ENCODE peak calls at places on chromosomes 6 and 20, in nine cellular contexts. N, E, S, Y, V, F, W, Q and A are unnamed samples.

GRCh38 chr6:11692451-11693376 is 85.9 kb downstream of the ADTRP start:
- DNase-seq in Q (peak; percentile 17), W (no peak), F (no peak), E (no peak), V (no peak), N (peak; percentile 86), Y (no peak), S (no peak), A (no peak)

GRCh38 chr6:10373642-10374359 is 41.1 kb downstream of the TFAP2A start:
- DNase-seq in S (no peak), F (no peak), E (no peak), V (no peak), N (no peak), Q (no peak), W (no peak), Y (no peak), A (no peak)

GRCh38 chr20:60403105-60403741 is 445.0 kb downstream of the CDH26 start:
- DNase-seq in E (no peak), W (no peak), Q (no peak), F (no peak), Y (no peak), N (no peak), V (no peak), S (no peak), A (no peak)

GRCh38 chr6:43924222-43924702 is 154.3 kb downstream of the VEGFA start:
- DNase-seq in Q (no peak), F (no peak), W (peak; percentile 9), E (peak; percentile 62), Y (peak; percentile 54), N (peak; percentile 96), V (peak; percentile 5), S (no peak), A (peak; percentile 42)

GRCh38 chr6:129795261-129795660 is 65.9 kb downstream of the TMEM244 start:
- DNase-seq in Q (no peak), V (no peak), F (no peak), Y (no peak), S (no peak), N (no peak), W (no peak), E (no peak), A (no peak)

GRCh38 chr6:135382182-135382628 is 115.3 kb downstream of the AHI1 start:
- DNase-seq in N (no peak), V (no peak), W (no peak), E (no peak), Q (no peak), F (no peak), S (no peak), Y (no peak), A (no peak)

GRCh38 chr20:45358282-45359068 is 4.5 kb upstream of the SYS1 start:
- DNase-seq in E (peak; percentile 86), F (no peak), Q (peak; percentile 90), N (peak; percentile 60), W (no peak), S (no peak), V (no peak), Y (peak; percentile 84), A (peak; percentile 65)

GRCh38 chr6:137798846-137799245 is 68.2 kb upstream of the TNFAIP3 start:
- DNase-seq in F (no peak), W (no peak), E (no peak), Y (peak; percentile 44), V (no peak), N (no peak), Q (no peak), S (no peak), A (no peak)

GRCh38 chr20:12171927-12172581 is 254.4 kb downstream of the BTBD3 start:
- DNase-seq in F (no peak), S (no peak), Y (peak; percentile 80), V (no peak), W (no peak), E (no peak), Q (no peak), N (peak; percentile 40), A (no peak)

GRCh38 chr6:154932562-154933027 is 62.5 kb upstream of the TIAM2 start:
- DNase-seq in V (no peak), Q (peak; percentile 78), S (no peak), N (peak; percentile 33), Y (peak; percentile 62), E (no peak), W (no peak), F (no peak), A (no peak)

GRCh38 chr6:149331871-149332270 is 14.4 kb downstream of the TAB2 start:
- DNase-seq in F (no peak), W (no peak), V (no peak), E (no peak), Q (no peak), S (no peak), N (no peak), Y (no peak), A (no peak)

GRCh38 chr20:37808752-37809070 is 94.2 kb upstream of the VSTM2L start:
- DNase-seq in S (no peak), W (no peak), N (no peak), V (no peak), E (no peak), F (no peak), Q (no peak), Y (no peak), A (peak; percentile 17)

GRCh38 chr6:18101271-18101670 is 21.2 kb downstream of the NHLRC1 start:
- DNase-seq in V (no peak), E (no peak), N (no peak), Y (peak; percentile 54), S (no peak), Q (no peak), F (no peak), W (no peak), A (no peak)

GRCh38 chr6:38570750-38571149 is 69.0 kb downstream of the BTBD9 start:
- DNase-seq in E (no peak), F (no peak), V (no peak), N (peak; percentile 12), S (no peak), W (no peak), Q (peak; percentile 39), Y (no peak), A (no peak)

GRCh38 chr6:147058786-147059434 is 145.3 kb upstream of the STXBP5 start:
- DNase-seq in N (no peak), W (no peak), F (no peak), E (no peak), Q (no peak), V (no peak), S (no peak), Y (peak; percentile 24), A (no peak)

GRCh38 chr6:155444120-155444917 is 11.3 kb downstream of the NOX3 start:
- DNase-seq in E (no peak), Q (peak; percentile 25), N (no peak), S (no peak), W (no peak), F (no peak), V (no peak), Y (peak; percentile 85), A (no peak)

GRCh38 chr20:57531986-57532566 is 7.1 kb upstream of the CTCFL start:
- DNase-seq in F (no peak), N (no peak), W (no peak), V (no peak), S (no peak), E (no peak), Q (no peak), Y (no peak), A (no peak)

GRCh38 chr6:153618371-153619328 is 420.4 kb upstream of the OPRM1 start:
- DNase-seq in V (no peak), Q (peak; percentile 42), S (no peak), Y (no peak), F (no peak), W (no peak), N (no peak), E (no peak), A (no peak)

GRCh38 chr20:44171775-44172571 is 15.0 kb downstream of the JPH2 start:
- DNase-seq in N (no peak), V (no peak), S (no peak), E (no peak), Y (no peak), Q (no peak), F (no peak), W (no peak), A (no peak)

GRCh38 chr6:25354078-25354940 is 75.1 kb downstream of the CARMIL1 start:
- DNase-seq in E (no peak), N (no peak), Q (no peak), W (no peak), F (no peak), Y (no peak), S (no peak), V (no peak), A (no peak)

GRCh38 chr20:18778993-18779392 is 34.6 kb upstream of the SCP2D1 start:
- DNase-seq in Y (no peak), F (no peak), W (no peak), N (no peak), Q (no peak), V (no peak), S (no peak), E (no peak), A (no peak)

GRCh38 chr6:146361367-146361924 is 182.2 kb upstream of the RAB32 start:
- DNase-seq in Q (peak; percentile 87), V (no peak), E (no peak), Y (peak; percentile 6), S (no peak), W (no peak), F (no peak), N (no peak), A (no peak)

GRCh38 chr6:17972074-17972966 is 15.1 kb downstream of the KIF13A start:
- DNase-seq in Q (peak; percentile 19), F (no peak), S (no peak), E (no peak), W (no peak), Y (no peak), N (no peak), V (no peak), A (no peak)

GRCh38 chr6:108736832-108737231 is 111.4 kb upstream of the ARMC2 start:
- DNase-seq in Y (peak; percentile 85), V (no peak), S (no peak), Q (peak; percentile 91), F (no peak), W (no peak), N (peak; percentile 60), E (peak; percentile 82), A (peak; percentile 59)

GRCh38 chr6:13554929-13555333 is 19.5 kb upstream of the SIRT5 start:
- DNase-seq in F (no peak), N (no peak), Q (peak; percentile 74), W (no peak), V (no peak), S (no peak), E (no peak), Y (no peak), A (peak; percentile 65)

GRCh38 chr6:125658759-125659431 is 90.5 kb upstream of the HEY2 start:
- DNase-seq in W (no peak), V (no peak), S (no peak), N (no peak), F (no peak), Q (no peak), Y (peak; percentile 28), E (peak; percentile 51), A (no peak)

GRCh38 chr6:92341224-92341623 is 1078.1 kb downstream of the EPHA7 start:
- DNase-seq in S (no peak), E (no peak), Q (peak; percentile 52), N (no peak), Y (no peak), V (no peak), F (no peak), W (no peak), A (no peak)

GRCh38 chr20:21027569-21027968 is 78.6 kb downstream of the LINC00237 start:
- DNase-seq in F (no peak), Y (no peak), E (no peak), V (no peak), Q (no peak), S (no peak), W (no peak), N (peak; percentile 57), A (no peak)

GRCh38 chr6:169654590-169655391 is 47.0 kb downstream of the WDR27 start:
- DNase-seq in W (peak; percentile 51), E (peak; percentile 87), Y (peak; percentile 67), Q (peak; percentile 74), N (no peak), S (peak; percentile 55), V (peak; percentile 57), F (no peak), A (peak; percentile 76)

GRCh38 chr20:2537101-2537500 is 728 bp downstream of the TMC2 start:
- DNase-seq in Y (no peak), Q (no peak), S (no peak), V (no peak), W (no peak), N (no peak), E (no peak), F (no peak), A (no peak)